ENCODE peak calls at places on chromosomes 6 and 20, in four cellular contexts. K is NCI-H1105, Y is fibroblast of gingiva, T is fibroblast of mammary gland. O is an unnamed sample.

GRCh38 chr6:130675072-130675471 is 152.1 kb upstream of the SMLR1 start:
- DNase-seq in Y (no peak), T (peak), K (no peak), O (no peak)

GRCh38 chr6:8736046-8736877 is 300.9 kb upstream of the SLC35B3 start:
- DNase-seq in K (no peak), Y (no peak), T (no peak), O (no peak)

GRCh38 chr6:114557089-114557488 is 214.3 kb upstream of the HS3ST5 start:
- DNase-seq in Y (no peak), T (no peak), K (no peak), O (no peak)

GRCh38 chr20:23094213-23094896 is 8.2 kb upstream of the CD93 start:
- DNase-seq in K (no peak), Y (no peak), T (no peak), O (no peak)

GRCh38 chr6:5761370-5761769 is 245.4 kb downstream of the NRN1 start:
- DNase-seq in T (peak), K (no peak), Y (peak), O (no peak)

GRCh38 chr6:46098678-46099077 is 31.1 kb upstream of the ENPP4 start:
- DNase-seq in K (peak), Y (no peak), T (no peak), O (no peak)

GRCh38 chr20:22616551-22616950 is 32.2 kb upstream of the FOXA2 start:
- DNase-seq in Y (no peak), K (no peak), T (no peak), O (no peak)

GRCh38 chr6:45676376-45676775 is 298.6 kb upstream of the SUPT3H start:
- DNase-seq in K (no peak), T (no peak), Y (no peak), O (no peak)

GRCh38 chr6:73566954-73567591 is 46.2 kb upstream of the EEF1A1 start:
- DNase-seq in Y (peak), T (peak), K (no peak), O (no peak)

GRCh38 chr20:13009682-13010406 is 1.1 kb downstream of the SPTLC3 start:
- DNase-seq in T (peak), K (no peak), Y (peak), O (no peak)